ENCODE peak calls at places on chromosomes 12 and 14, in seven cellular contexts. Q is T-helper 17 cell, I is left ventricle myocardium superior, J is NCI-H1417, P is astrocyte of the spinal cord, E is IMR-90, L is KBM-7. D is an unnamed sample.
A peak's percentile ranks its signal among the peaks of the same experiment; 100 is the strongest.

GRCh38 chr14:74875941-74876913 is at the start of gene PROX2:
- DNase-seq in P (no peak), Q (no peak), I (no peak), J (no peak), L (peak; percentile 45), E (no peak), D (no peak)

GRCh38 chr12:109949089-109949488 is 47.1 kb downstream of the GIT2 start:
- DNase-seq in I (no peak), L (no peak), J (no peak), E (peak; percentile 79), P (peak; percentile 68), Q (no peak), D (peak; percentile 55)

GRCh38 chr12:14572401-14572800 is 4.7 kb upstream of the PLBD1 start:
- DNase-seq in P (no peak), E (no peak), I (no peak), Q (no peak), J (no peak), L (no peak), D (peak; percentile 18)

GRCh38 chr14:69048456-69048855 is 69.4 kb upstream of the ACTN1 start:
- DNase-seq in I (no peak), J (peak; percentile 32), L (no peak), Q (no peak), P (no peak), E (no peak), D (peak; percentile 30)

GRCh38 chr14:53183071-53183470 is 29.9 kb upstream of the DDHD1 start:
- DNase-seq in Q (no peak), J (no peak), I (no peak), L (no peak), P (no peak), E (no peak), D (no peak)

GRCh38 chr12:101097829-101098580 is 112.0 kb downstream of the SLC5A8 start:
- DNase-seq in L (no peak), I (no peak), Q (no peak), P (no peak), J (peak; percentile 52), E (no peak), D (no peak)

GRCh38 chr12:109773384-109774011 is 59.7 kb downstream of the TRPV4 start:
- DNase-seq in P (no peak), J (no peak), E (no peak), Q (peak; percentile 4), L (peak; percentile 58), I (peak; percentile 51), D (peak; percentile 38)

GRCh38 chr12:104686196-104686595 is 229.4 kb downstream of the CHST11 start:
- DNase-seq in P (peak; percentile 53), Q (no peak), I (no peak), J (no peak), L (no peak), E (peak; percentile 41), D (no peak)

GRCh38 chr12:6363330-6364036 is 11.9 kb downstream of the SCNN1A start:
- DNase-seq in J (no peak), L (no peak), P (peak; percentile 47), Q (peak; percentile 69), E (peak; percentile 28), I (peak; percentile 88), D (peak; percentile 62)

GRCh38 chr12:52798003-52798670 is 2.2 kb upstream of the KRT3 start:
- DNase-seq in Q (no peak), J (no peak), E (peak; percentile 40), P (peak; percentile 14), L (no peak), I (no peak), D (no peak)

GRCh38 chr14:100237735-100238418 is 1.1 kb upstream of the YY1 start:
- DNase-seq in P (peak; percentile 39), I (peak; percentile 61), E (peak; percentile 35), L (peak; percentile 69), J (peak; percentile 81), Q (no peak), D (peak; percentile 57)

GRCh38 chr14:74409441-74409840 is 16.6 kb downstream of the SYNDIG1L start:
- DNase-seq in L (no peak), I (no peak), P (no peak), E (no peak), J (no peak), Q (no peak), D (no peak)

GRCh38 chr14:101600891-101601602 is 39.8 kb downstream of the DIO3 start:
- DNase-seq in I (no peak), E (no peak), J (no peak), Q (no peak), P (no peak), L (no peak), D (no peak)

GRCh38 chr12:65824314-65824563 is at the start of gene HMGA2:
- DNase-seq in I (no peak), L (peak; percentile 84), P (no peak), E (peak; percentile 84), J (no peak), Q (no peak), D (no peak)

GRCh38 chr14:81400852-81401251 is 728 bp upstream of the STON2 start:
- DNase-seq in L (peak; percentile 51), Q (no peak), J (no peak), I (no peak), E (peak; percentile 51), P (peak; percentile 99), D (peak; percentile 62)

GRCh38 chr12:33926095-33926494 is 96.2 kb upstream of the ALG10 start:
- DNase-seq in E (no peak), I (no peak), P (no peak), L (no peak), J (no peak), Q (no peak), D (no peak)

GRCh38 chr12:9632766-9633165 is 25.1 kb upstream of the KLRB1 start:
- DNase-seq in E (no peak), I (no peak), P (no peak), J (no peak), L (no peak), Q (no peak), D (no peak)

GRCh38 chr14:35390577-35391387 is 13.8 kb downstream of the NFKBIA start:
- DNase-seq in E (no peak), P (peak; percentile 50), J (peak; percentile 17), Q (no peak), I (no peak), L (peak; percentile 21), D (no peak)

GRCh38 chr12:124782132-124782531 is 81.5 kb downstream of the SCARB1 start:
- DNase-seq in E (no peak), I (no peak), Q (no peak), P (no peak), J (no peak), L (no peak), D (no peak)

GRCh38 chr14:54893151-54893760 is 9.4 kb downstream of the GCH1 start:
- DNase-seq in Q (no peak), P (peak; percentile 71), L (peak; percentile 48), J (peak; percentile 5), I (no peak), E (peak; percentile 80), D (peak; percentile 75)